ENCODE peak calls at places on chromosomes 13 and 19, in six cellular contexts. C is MM.1S; F is effector memory CD4-positive, alpha-beta T cell; U is HCT116; K is upper lobe of right lung; H is IMR-90. J is an unnamed sample.

GRCh38 chr19:51691122-51692064 is 1.7 kb upstream of the SPACA6 start:
- DNase-seq in C (no peak), F (no peak), U (no peak), K (no peak), H (peak; percentile 65), J (no peak)

GRCh38 chr13:109949395-109949794 is 163.0 kb upstream of the IRS2 start:
- DNase-seq in C (no peak), F (no peak), U (no peak), K (no peak), H (peak; percentile 23), J (no peak)

GRCh38 chr19:40803857-40804782 is 5.1 kb downstream of the EGLN2 start:
- DNase-seq in C (peak; percentile 24), F (peak; percentile 66), U (no peak), K (peak; percentile 89), H (no peak), J (no peak)

GRCh38 chr13:98295371-98295770 is 118.3 kb upstream of the RNF113B start:
- DNase-seq in C (no peak), F (no peak), U (no peak), K (no peak), H (peak; percentile 66), J (no peak)

GRCh38 chr19:28519950-28520861 is 692.7 kb downstream of the UQCRFS1 start:
- DNase-seq in C (no peak), F (no peak), U (no peak), K (no peak), H (no peak), J (no peak)

GRCh38 chr13:26719356-26719945 is 41.1 kb downstream of the GPR12 start:
- DNase-seq in C (no peak), F (no peak), U (no peak), K (no peak), H (peak; percentile 4), J (no peak)

GRCh38 chr19:18385359-18385674 is 641 bp upstream of the GDF15 start:
- DNase-seq in C (no peak), F (no peak), U (no peak), K (no peak), H (no peak), J (no peak)

GRCh38 chr19:12939292-12939606 is 840 bp downstream of the CALR start:
- DNase-seq in C (peak; percentile 64), F (no peak), U (no peak), K (no peak), H (peak; percentile 66), J (no peak)

GRCh38 chr19:18339703-18340102 is 695 bp upstream of the PGPEP1 start:
- DNase-seq in C (peak; percentile 43), F (no peak), U (no peak), K (no peak), H (peak; percentile 25), J (no peak)

GRCh38 chr13:37934339-37935191 is 65.0 kb upstream of the TRPC4 start:
- DNase-seq in C (no peak), F (no peak), U (no peak), K (no peak), H (no peak), J (no peak)

GRCh38 chr19:15252398-15253018 is 20.3 kb upstream of the EPHX3 start:
- DNase-seq in C (no peak), F (no peak), U (no peak), K (no peak), H (peak; percentile 45), J (no peak)

GRCh38 chr13:37138169-37138568 is 32.7 kb upstream of the CSNK1A1L start:
- DNase-seq in C (no peak), F (no peak), U (peak; percentile 1), K (no peak), H (no peak), J (no peak)

GRCh38 chr19:48900477-48901452 is 653 bp downstream of the NUCB1 start:
- DNase-seq in C (peak; percentile 40), F (no peak), U (no peak), K (no peak), H (peak; percentile 35), J (no peak)

GRCh38 chr13:38783992-38784875 is 97.4 kb downstream of the FREM2 start:
- DNase-seq in C (no peak), F (no peak), U (no peak), K (no peak), H (no peak), J (peak; percentile 47)

GRCh38 chr13:99063178-99063577 is 85.3 kb upstream of the DOCK9 start:
- DNase-seq in C (no peak), F (no peak), U (no peak), K (no peak), H (no peak), J (no peak)

GRCh38 chr19:7428651-7429113 is 60.2 kb downstream of the PEX11G start:
- DNase-seq in C (no peak), F (no peak), U (no peak), K (no peak), H (no peak), J (no peak)

GRCh38 chr13:58630794-58631193 is 999.2 kb downstream of the PCDH17 start:
- DNase-seq in C (no peak), F (no peak), U (no peak), K (no peak), H (no peak), J (no peak)

GRCh38 chr13:26743971-26744370 is 16.6 kb downstream of the GPR12 start:
- DNase-seq in C (no peak), F (no peak), U (no peak), K (no peak), H (no peak), J (no peak)

GRCh38 chr19:19654441-19654840 is 9.0 kb downstream of the ATP13A1 start:
- DNase-seq in C (no peak), F (no peak), U (no peak), K (no peak), H (no peak), J (no peak)

GRCh38 chr13:73751290-73751689 is 382.9 kb downstream of the KLF12 start:
- DNase-seq in C (no peak), F (no peak), U (no peak), K (no peak), H (no peak), J (no peak)

GRCh38 chr19:1089126-1089771 is 5.9 kb downstream of the POLR2E start:
- DNase-seq in C (no peak), F (no peak), U (no peak), K (no peak), H (no peak), J (no peak)
- H3K36me3 ChIP-seq in C (peaks cover 14% of the 10 kb centered on the region), F (peaks cover 52% of the 10 kb centered on the region), U (peaks cover 52% of the 10 kb centered on the region), K (peaks cover 83% of the 10 kb centered on the region), H (peaks cover 44% of the 10 kb centered on the region), J (peaks cover 4% of the 10 kb centered on the region)

GRCh38 chr13:113625965-113626661 is 31.9 kb downstream of the ATP4B start:
- DNase-seq in C (no peak), F (no peak), U (no peak), K (no peak), H (peak; percentile 50), J (no peak)

GRCh38 chr13:113628291-113629270 is 29.4 kb downstream of the ATP4B start:
- DNase-seq in C (no peak), F (no peak), U (no peak), K (no peak), H (no peak), J (no peak)

GRCh38 chr13:113629814-113630213 is 28.2 kb downstream of the ATP4B start:
- DNase-seq in C (no peak), F (no peak), U (no peak), K (no peak), H (no peak), J (no peak)

GRCh38 chr13:113624235-113624587 is 33.8 kb downstream of the ATP4B start:
- DNase-seq in C (no peak), F (no peak), U (no peak), K (no peak), H (no peak), J (no peak)

GRCh38 chr13:113627136-113627535 is 30.9 kb downstream of the ATP4B start:
- DNase-seq in C (no peak), F (no peak), U (no peak), K (no peak), H (no peak), J (no peak)
- H3K36me3 ChIP-seq in C (peaks cover 31% of the 10 kb centered on the region), F (peaks cover 21% of the 10 kb centered on the region), U (peaks cover 65% of the 10 kb centered on the region), K (peaks cover 13% of the 10 kb centered on the region), H (peaks cover 41% of the 10 kb centered on the region), J (no peaks in the 10 kb centered on the region)

DNA sequence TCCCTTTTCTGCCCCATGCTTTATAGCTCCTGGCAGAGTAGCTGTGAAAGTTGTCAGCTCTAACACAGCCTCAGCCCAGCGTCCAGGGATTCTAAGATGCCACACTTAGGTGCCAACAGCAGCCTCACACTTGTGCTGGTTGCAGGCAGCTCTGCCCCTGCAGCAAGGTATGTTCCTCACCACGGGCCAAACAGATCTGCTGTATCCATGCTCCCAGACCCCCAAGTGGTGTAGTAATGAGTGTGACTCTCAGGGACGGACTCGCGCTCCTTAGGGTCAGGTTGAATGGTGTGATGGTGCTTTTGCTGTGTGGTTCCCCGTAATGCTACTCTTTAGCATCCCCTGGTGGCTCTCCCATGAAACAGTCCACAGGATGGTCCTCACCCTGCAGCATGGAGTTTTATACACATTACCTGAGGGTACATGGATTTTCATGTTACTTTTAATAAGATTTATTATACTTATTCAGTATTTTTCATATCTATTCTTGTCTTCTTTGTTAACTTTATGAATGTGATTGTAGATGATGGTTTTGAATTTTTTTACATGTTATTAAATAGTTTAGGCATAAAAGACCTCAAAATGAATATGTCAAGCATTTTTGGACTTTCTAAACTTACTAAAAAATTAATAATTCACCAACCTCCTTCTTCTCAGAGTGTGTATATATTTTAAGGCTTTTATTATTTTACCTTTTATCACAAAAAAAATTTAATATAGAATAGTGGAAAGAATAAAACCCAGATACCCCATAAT is 232.5 kb downstream of the SLC7A1 start:
- DNase-seq in C (peak; percentile 51), F (peak; percentile 4), U (peak; percentile 28), K (no peak), H (peak; percentile 44), J (no peak)
- H3K36me3 ChIP-seq in C (no peaks in the 10 kb centered on the region), F (no peaks in the 10 kb centered on the region), U (no peaks in the 10 kb centered on the region), K (no peaks in the 10 kb centered on the region), H (no peaks in the 10 kb centered on the region), J (no peaks in the 10 kb centered on the region)

DNA sequence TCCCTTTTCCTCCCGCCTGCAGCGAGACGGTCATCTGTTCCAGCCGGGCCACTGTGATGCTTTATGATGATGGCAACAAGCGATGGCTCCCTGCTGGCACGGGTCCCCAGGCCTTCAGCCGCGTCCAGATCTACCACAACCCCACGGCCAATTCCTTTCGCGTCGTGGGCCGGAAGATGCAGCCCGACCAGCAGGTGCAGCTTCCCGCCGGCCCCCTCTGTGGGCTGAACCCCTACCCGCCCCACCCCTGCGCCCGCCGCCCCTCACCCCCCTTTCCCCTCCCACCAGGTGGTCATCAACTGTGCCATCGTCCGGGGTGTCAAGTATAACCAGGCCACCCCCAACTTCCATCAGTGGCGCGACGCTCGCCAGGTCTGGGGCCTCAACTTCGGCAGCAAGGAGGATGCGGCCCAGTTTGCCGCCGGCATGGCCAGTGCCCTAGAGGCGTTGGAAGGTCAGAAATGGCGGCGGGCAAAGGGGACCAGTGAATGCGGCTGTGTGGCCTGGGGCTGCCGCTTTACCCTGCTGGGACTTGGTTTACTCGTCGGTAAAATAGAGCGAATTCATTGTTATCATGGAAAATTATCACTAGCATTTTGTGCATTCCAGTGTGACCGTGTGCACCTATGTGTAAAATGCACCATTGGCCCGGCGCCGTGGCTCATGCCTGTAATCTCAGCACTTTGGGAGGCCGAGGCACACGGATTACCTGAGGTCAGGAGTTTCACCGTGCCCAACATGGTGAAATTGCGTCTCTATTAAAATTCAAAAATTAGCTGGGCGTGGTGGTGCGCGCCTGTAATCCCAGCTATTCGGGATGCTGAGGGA is 10.6 kb downstream of the VASP start:
- DNase-seq in C (no peak), F (no peak), U (no peak), K (no peak), H (no peak), J (no peak)
- H3K36me3 ChIP-seq in C (no peaks in the 10 kb centered on the region), F (peaks cover 26% of the 10 kb centered on the region), U (peaks cover 22% of the 10 kb centered on the region), K (peaks cover 49% of the 10 kb centered on the region), H (peaks cover 49% of the 10 kb centered on the region), J (peaks cover 4% of the 10 kb centered on the region)